ENCODE peak calls at places on chromosomes 5 and 9, in ten cellular contexts. One of them, this sample, is unnamed.

GRCh38 chr9:95834281-95834907 is 41.1 kb upstream of the ERCC6L2 start:
- DNase-seq in A549: no peak
- DNase-seq in ovary: no peak
- DNase-seq in pancreas: no peak
- DNase-seq in SK-N-SH: no peak
- DNase-seq in upper lobe of right lung: no peak
- DNase-seq in body of pancreas: no peak
- DNase-seq in astrocyte: peak
- DNase-seq in colonic mucosa: no peak
- DNase-seq in cardiac muscle cell: no peak
- DNase-seq in this sample: no peak

GRCh38 chr5:129367883-129368282 is 92.2 kb upstream of the ADAMTS19 start:
- DNase-seq in A549: no peak
- DNase-seq in ovary: no peak
- DNase-seq in pancreas: no peak
- DNase-seq in SK-N-SH: no peak
- DNase-seq in upper lobe of right lung: no peak
- DNase-seq in body of pancreas: no peak
- DNase-seq in astrocyte: peak
- DNase-seq in colonic mucosa: no peak
- DNase-seq in cardiac muscle cell: no peak
- DNase-seq in this sample: peak

GRCh38 chr5:40385544-40385943 is 294.2 kb upstream of the PTGER4 start:
- DNase-seq in A549: no peak
- DNase-seq in ovary: no peak
- DNase-seq in pancreas: no peak
- DNase-seq in SK-N-SH: no peak
- DNase-seq in upper lobe of right lung: no peak
- DNase-seq in body of pancreas: no peak
- DNase-seq in astrocyte: peak
- DNase-seq in colonic mucosa: no peak
- DNase-seq in cardiac muscle cell: no peak
- DNase-seq in this sample: no peak

GRCh38 chr5:150295172-150295611 is 5.6 kb upstream of the CAMK2A start:
- DNase-seq in A549: no peak
- DNase-seq in ovary: peak
- DNase-seq in pancreas: peak
- DNase-seq in SK-N-SH: no peak
- DNase-seq in upper lobe of right lung: peak
- DNase-seq in body of pancreas: no peak
- DNase-seq in astrocyte: peak
- DNase-seq in colonic mucosa: peak
- DNase-seq in cardiac muscle cell: no peak
- DNase-seq in this sample: peak

GRCh38 chr9:119861801-119862200 is 492.6 kb upstream of the BRINP1 start:
- DNase-seq in A549: no peak
- DNase-seq in ovary: no peak
- DNase-seq in pancreas: no peak
- DNase-seq in SK-N-SH: no peak
- DNase-seq in upper lobe of right lung: no peak
- DNase-seq in body of pancreas: no peak
- DNase-seq in astrocyte: peak
- DNase-seq in colonic mucosa: no peak
- DNase-seq in cardiac muscle cell: no peak
- DNase-seq in this sample: peak

GRCh38 chr5:180596115-180596667 is 4.9 kb upstream of the SCGB3A1 start:
- DNase-seq in A549: no peak
- DNase-seq in ovary: no peak
- DNase-seq in pancreas: no peak
- DNase-seq in SK-N-SH: peak
- DNase-seq in upper lobe of right lung: no peak
- DNase-seq in body of pancreas: no peak
- DNase-seq in astrocyte: no peak
- DNase-seq in colonic mucosa: no peak
- DNase-seq in cardiac muscle cell: no peak
- DNase-seq in this sample: no peak

GRCh38 chr5:40383719-40384651 is 295.7 kb upstream of the PTGER4 start:
- DNase-seq in A549: no peak
- DNase-seq in ovary: no peak
- DNase-seq in pancreas: no peak
- DNase-seq in SK-N-SH: no peak
- DNase-seq in upper lobe of right lung: no peak
- DNase-seq in body of pancreas: no peak
- DNase-seq in astrocyte: peak
- DNase-seq in colonic mucosa: no peak
- DNase-seq in cardiac muscle cell: no peak
- DNase-seq in this sample: peak

GRCh38 chr9:113922160-113922559 is 46.1 kb downstream of the ZNF618 start:
- DNase-seq in A549: no peak
- DNase-seq in ovary: no peak
- DNase-seq in pancreas: no peak
- DNase-seq in SK-N-SH: no peak
- DNase-seq in upper lobe of right lung: no peak
- DNase-seq in body of pancreas: no peak
- DNase-seq in astrocyte: no peak
- DNase-seq in colonic mucosa: no peak
- DNase-seq in cardiac muscle cell: no peak
- DNase-seq in this sample: no peak

GRCh38 chr5:51411917-51412316 is 28.7 kb downstream of the ISL1 start:
- DNase-seq in A549: no peak
- DNase-seq in ovary: no peak
- DNase-seq in pancreas: no peak
- DNase-seq in SK-N-SH: peak
- DNase-seq in upper lobe of right lung: no peak
- DNase-seq in body of pancreas: no peak
- DNase-seq in astrocyte: no peak
- DNase-seq in colonic mucosa: no peak
- DNase-seq in cardiac muscle cell: no peak
- DNase-seq in this sample: no peak

GRCh38 chr5:51414516-51414915 is 31.3 kb downstream of the ISL1 start:
- DNase-seq in A549: no peak
- DNase-seq in ovary: no peak
- DNase-seq in pancreas: no peak
- DNase-seq in SK-N-SH: no peak
- DNase-seq in upper lobe of right lung: no peak
- DNase-seq in body of pancreas: no peak
- DNase-seq in astrocyte: no peak
- DNase-seq in colonic mucosa: no peak
- DNase-seq in cardiac muscle cell: no peak
- DNase-seq in this sample: no peak

DNA sequence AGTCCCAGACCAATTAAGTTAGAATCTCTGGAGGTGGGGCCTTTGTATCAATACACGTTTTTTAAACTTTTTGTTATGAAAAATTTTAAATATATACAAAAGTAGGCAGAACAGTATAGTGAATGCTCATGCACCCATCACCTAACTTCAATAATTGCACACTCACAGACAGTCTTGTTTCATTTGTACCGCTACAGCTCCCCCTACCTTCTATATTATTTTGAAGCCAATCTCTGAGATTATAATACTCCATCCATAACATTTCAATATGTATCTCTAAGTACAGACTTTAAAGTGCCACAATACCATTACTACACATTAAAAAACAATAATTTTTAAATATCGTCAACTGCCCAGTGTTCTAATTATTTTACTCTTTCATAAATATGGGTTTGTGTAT is 32.9 kb downstream of the ISL1 start:
- DNase-seq in A549: no peak
- DNase-seq in ovary: no peak
- DNase-seq in pancreas: no peak
- DNase-seq in SK-N-SH: no peak
- DNase-seq in upper lobe of right lung: no peak
- DNase-seq in body of pancreas: no peak
- DNase-seq in astrocyte: no peak
- DNase-seq in colonic mucosa: no peak
- DNase-seq in cardiac muscle cell: no peak
- DNase-seq in this sample: peak
- TF ChIP-seq CTCF in A549: no peak
- TF ChIP-seq CTCF in ovary: no peak
- TF ChIP-seq CTCF in pancreas: no peak
- TF ChIP-seq CTCF in SK-N-SH: peak
- TF ChIP-seq CTCF in upper lobe of right lung: no peak
- TF ChIP-seq CTCF in body of pancreas: no peak
- TF ChIP-seq CTCF in astrocyte: no peak
- TF ChIP-seq CTCF in colonic mucosa: no peak
- TF ChIP-seq CTCF in cardiac muscle cell: no peak
- TF ChIP-seq CTCF in this sample: no peak

GRCh38 chr5:141618030-141618803 is 583 bp downstream of the DIAPH1 start:
- DNase-seq in A549: peak
- DNase-seq in ovary: peak
- DNase-seq in pancreas: peak
- DNase-seq in SK-N-SH: peak
- DNase-seq in upper lobe of right lung: peak
- DNase-seq in body of pancreas: peak
- DNase-seq in astrocyte: no peak
- DNase-seq in colonic mucosa: peak
- DNase-seq in cardiac muscle cell: peak
- DNase-seq in this sample: peak

GRCh38 chr5:141615991-141616715 is 2.6 kb downstream of the DIAPH1 start:
- DNase-seq in A549: no peak
- DNase-seq in ovary: no peak
- DNase-seq in pancreas: no peak
- DNase-seq in SK-N-SH: no peak
- DNase-seq in upper lobe of right lung: no peak
- DNase-seq in body of pancreas: no peak
- DNase-seq in astrocyte: no peak
- DNase-seq in colonic mucosa: no peak
- DNase-seq in cardiac muscle cell: no peak
- DNase-seq in this sample: no peak

GRCh38 chr5:141617682-141618029 is 1.1 kb downstream of the DIAPH1 start:
- DNase-seq in A549: no peak
- DNase-seq in ovary: no peak
- DNase-seq in pancreas: no peak
- DNase-seq in SK-N-SH: no peak
- DNase-seq in upper lobe of right lung: no peak
- DNase-seq in body of pancreas: no peak
- DNase-seq in astrocyte: no peak
- DNase-seq in colonic mucosa: peak
- DNase-seq in cardiac muscle cell: no peak
- DNase-seq in this sample: peak

GRCh38 chr5:141617128-141617527 is 1.7 kb downstream of the DIAPH1 start:
- DNase-seq in A549: no peak
- DNase-seq in ovary: no peak
- DNase-seq in pancreas: no peak
- DNase-seq in SK-N-SH: no peak
- DNase-seq in upper lobe of right lung: no peak
- DNase-seq in body of pancreas: no peak
- DNase-seq in astrocyte: no peak
- DNase-seq in colonic mucosa: no peak
- DNase-seq in cardiac muscle cell: no peak
- DNase-seq in this sample: peak

DNA sequence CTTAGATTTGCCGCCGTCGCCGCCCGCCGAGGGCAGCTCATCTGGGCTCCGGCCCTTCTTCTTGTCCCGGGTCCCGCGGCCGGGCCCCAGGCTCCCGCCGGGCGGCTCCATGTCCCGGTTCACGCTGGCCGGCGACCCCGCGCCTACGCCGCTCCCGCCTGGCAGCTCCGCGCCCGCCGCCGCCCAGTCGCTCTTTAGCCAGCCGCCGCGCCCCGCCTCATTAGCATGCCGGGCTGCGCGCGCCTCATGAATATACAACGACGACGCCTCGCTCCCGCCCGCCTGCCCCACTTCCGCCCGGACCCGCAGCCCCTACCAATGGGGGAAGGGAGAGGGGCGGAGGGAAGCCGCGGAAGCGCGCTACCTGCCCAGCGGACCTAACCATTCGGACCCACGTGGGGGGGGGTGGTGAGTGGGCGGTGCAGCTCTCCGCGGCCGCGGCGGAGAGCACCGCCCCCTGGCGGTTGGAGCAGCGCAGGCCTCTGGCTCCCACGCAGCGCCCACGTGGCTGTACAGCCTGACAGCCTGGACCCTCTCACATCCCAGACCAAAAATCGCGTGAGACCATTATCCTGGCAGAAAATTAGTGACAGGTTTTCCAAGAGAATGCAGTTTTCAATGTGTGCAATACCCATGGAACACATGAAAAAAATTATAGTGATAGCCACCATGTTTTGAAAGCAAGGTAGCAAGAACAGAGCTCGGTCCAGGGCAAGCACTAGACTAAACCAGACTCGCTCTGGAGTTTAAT is at the start of gene DIAPH1:
- DNase-seq in A549: peak
- DNase-seq in ovary: peak
- DNase-seq in pancreas: peak
- DNase-seq in SK-N-SH: peak
- DNase-seq in upper lobe of right lung: peak
- DNase-seq in body of pancreas: peak
- DNase-seq in astrocyte: peak
- DNase-seq in colonic mucosa: peak
- DNase-seq in cardiac muscle cell: peak
- DNase-seq in this sample: peak
- H3K4me3 ChIP-seq in A549: peak
- H3K4me3 ChIP-seq in ovary: peak
- H3K4me3 ChIP-seq in pancreas: peak
- H3K4me3 ChIP-seq in SK-N-SH: peak
- H3K4me3 ChIP-seq in upper lobe of right lung: peak
- H3K4me3 ChIP-seq in body of pancreas: peak
- H3K4me3 ChIP-seq in astrocyte: peak
- H3K4me3 ChIP-seq in colonic mucosa: peak
- H3K4me3 ChIP-seq in cardiac muscle cell: peak
- H3K4me3 ChIP-seq in this sample: peak

GRCh38 chr5:154734670-154735248 is 20.4 kb upstream of the LARP1 start:
- DNase-seq in A549: no peak
- DNase-seq in ovary: no peak
- DNase-seq in pancreas: no peak
- DNase-seq in SK-N-SH: no peak
- DNase-seq in upper lobe of right lung: no peak
- DNase-seq in body of pancreas: no peak
- DNase-seq in astrocyte: no peak
- DNase-seq in colonic mucosa: no peak
- DNase-seq in cardiac muscle cell: no peak
- DNase-seq in this sample: no peak
- TF ChIP-seq CTCF in A549: no peak
- TF ChIP-seq CTCF in ovary: no peak
- TF ChIP-seq CTCF in pancreas: no peak
- TF ChIP-seq CTCF in SK-N-SH: no peak
- TF ChIP-seq CTCF in upper lobe of right lung: no peak
- TF ChIP-seq CTCF in body of pancreas: no peak
- TF ChIP-seq CTCF in astrocyte: no peak
- TF ChIP-seq CTCF in colonic mucosa: no peak
- TF ChIP-seq CTCF in cardiac muscle cell: no peak
- TF ChIP-seq CTCF in this sample: no peak

DNA sequence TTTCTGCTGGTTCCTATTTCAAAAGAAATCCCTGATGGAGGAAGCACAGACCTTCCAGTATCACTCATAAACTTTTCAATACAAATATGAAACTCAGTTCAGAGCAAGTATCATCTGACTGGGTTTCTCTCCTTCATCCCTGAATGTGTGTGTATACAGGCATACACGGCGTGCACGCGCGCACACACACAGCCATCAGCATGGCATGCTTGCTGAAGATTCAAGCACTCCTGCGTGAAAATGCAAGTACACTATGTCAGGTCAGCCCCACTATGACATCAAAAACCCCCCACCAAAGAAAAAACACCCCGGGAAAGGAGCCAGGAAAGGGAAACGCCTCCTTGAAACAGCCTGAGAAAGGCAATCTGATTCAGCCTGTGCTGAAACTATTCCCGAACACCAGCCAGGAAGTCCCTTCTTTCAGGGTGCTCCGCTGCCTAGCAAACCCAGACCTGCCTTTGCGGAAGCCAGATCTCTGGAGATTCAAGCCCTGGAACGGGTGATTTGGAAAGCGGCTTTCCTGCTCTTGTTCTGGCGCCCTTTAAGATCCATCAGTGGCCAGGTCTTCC is 843 bp downstream of the KLHL3 start:
- DNase-seq in A549: no peak
- DNase-seq in ovary: peak
- DNase-seq in pancreas: no peak
- DNase-seq in SK-N-SH: peak
- DNase-seq in upper lobe of right lung: peak
- DNase-seq in body of pancreas: no peak
- DNase-seq in astrocyte: peak
- DNase-seq in colonic mucosa: peak
- DNase-seq in cardiac muscle cell: peak
- DNase-seq in this sample: peak
- H3K4me3 ChIP-seq in A549: no peak
- H3K4me3 ChIP-seq in ovary: peak
- H3K4me3 ChIP-seq in pancreas: no peak
- H3K4me3 ChIP-seq in SK-N-SH: peak
- H3K4me3 ChIP-seq in upper lobe of right lung: peak
- H3K4me3 ChIP-seq in body of pancreas: no peak
- H3K4me3 ChIP-seq in astrocyte: peak
- H3K4me3 ChIP-seq in colonic mucosa: peak
- H3K4me3 ChIP-seq in cardiac muscle cell: peak
- H3K4me3 ChIP-seq in this sample: peak